ENCODE peak calls at places on chromosomes 2 and 18, in six cellular contexts. One of them, this sample, is unnamed.

GRCh38 chr18:48915621-48916425 is 34.9 kb downstream of the SMAD7 start:
- DNase-seq in D341Med: no peak
- DNase-seq in brain microvascular endothelial cell: no peak
- DNase-seq in naive B cell: no peak
- DNase-seq in upper lobe of right lung: no peak
- DNase-seq in thyroid gland: no peak
- DNase-seq in this sample: peak

GRCh38 chr2:174699993-174700766 is 64.1 kb downstream of the CHRNA1 start:
- DNase-seq in brain microvascular endothelial cell: no peak
- DNase-seq in thyroid gland: no peak
- DNase-seq in naive B cell: peak
- DNase-seq in upper lobe of right lung: no peak
- DNase-seq in D341Med: peak
- DNase-seq in this sample: no peak

GRCh38 chr2:168159754-168160585 is 87.4 kb downstream of the STK39 start:
- DNase-seq in naive B cell: no peak
- DNase-seq in D341Med: no peak
- DNase-seq in upper lobe of right lung: no peak
- DNase-seq in brain microvascular endothelial cell: no peak
- DNase-seq in thyroid gland: no peak
- DNase-seq in this sample: no peak

GRCh38 chr2:169038338-169038757 is 7.2 kb upstream of the ABCB11 start:
- DNase-seq in brain microvascular endothelial cell: peak
- DNase-seq in D341Med: no peak
- DNase-seq in thyroid gland: no peak
- DNase-seq in upper lobe of right lung: no peak
- DNase-seq in naive B cell: no peak
- DNase-seq in this sample: no peak

GRCh38 chr18:57437433-57437781 is 2.2 kb downstream of the ONECUT2 start:
- DNase-seq in naive B cell: no peak
- DNase-seq in upper lobe of right lung: no peak
- DNase-seq in D341Med: peak
- DNase-seq in brain microvascular endothelial cell: no peak
- DNase-seq in thyroid gland: no peak
- DNase-seq in this sample: no peak

GRCh38 chr18:9653390-9653789 is 39.0 kb upstream of the PPP4R1 start:
- DNase-seq in thyroid gland: peak
- DNase-seq in upper lobe of right lung: no peak
- DNase-seq in naive B cell: no peak
- DNase-seq in D341Med: no peak
- DNase-seq in brain microvascular endothelial cell: peak
- DNase-seq in this sample: peak

GRCh38 chr2:47616506-47616905 is 166.4 kb upstream of the MSH6 start:
- DNase-seq in brain microvascular endothelial cell: no peak
- DNase-seq in upper lobe of right lung: no peak
- DNase-seq in thyroid gland: no peak
- DNase-seq in naive B cell: no peak
- DNase-seq in D341Med: no peak
- DNase-seq in this sample: no peak

GRCh38 chr2:143473206-143473605 is 344.0 kb downstream of the ARHGAP15 start:
- DNase-seq in D341Med: no peak
- DNase-seq in naive B cell: no peak
- DNase-seq in thyroid gland: no peak
- DNase-seq in brain microvascular endothelial cell: peak
- DNase-seq in upper lobe of right lung: no peak
- DNase-seq in this sample: no peak